ENCODE peak calls at places on chromosomes 7 and 10, in ten cellular contexts. One of them, this sample, is unnamed.

GRCh38 chr10:74585231-74586087 is 240.9 kb upstream of the KAT6B start:
- DNase-seq in HCT116: no peak
- DNase-seq in H9: no peak
- DNase-seq in mammary epithelial cell: peak; percentile 31
- DNase-seq in GM23248: peak; percentile 29
- DNase-seq in endothelial cell of umbilical vein: peak; percentile 62
- DNase-seq in HepG2: no peak
- DNase-seq in K562: no peak
- DNase-seq in IMR-90: peak; percentile 0
- DNase-seq in mesendoderm: peak; percentile 10
- DNase-seq in this sample: no peak

GRCh38 chr10:98369801-98370200 is 45.2 kb downstream of the PYROXD2 start:
- DNase-seq in HCT116: no peak
- DNase-seq in H9: no peak
- DNase-seq in mammary epithelial cell: no peak
- DNase-seq in GM23248: no peak
- DNase-seq in endothelial cell of umbilical vein: no peak
- DNase-seq in HepG2: no peak
- DNase-seq in K562: no peak
- DNase-seq in IMR-90: no peak
- DNase-seq in mesendoderm: no peak
- DNase-seq in this sample: no peak

GRCh38 chr7:17948503-17949238 is 8.4 kb upstream of the SNX13 start:
- DNase-seq in HCT116: no peak
- DNase-seq in H9: no peak
- DNase-seq in mammary epithelial cell: peak; percentile 55
- DNase-seq in GM23248: peak; percentile 37
- DNase-seq in endothelial cell of umbilical vein: no peak
- DNase-seq in HepG2: no peak
- DNase-seq in K562: no peak
- DNase-seq in IMR-90: peak; percentile 7
- DNase-seq in mesendoderm: no peak
- DNase-seq in this sample: peak; percentile 65

GRCh38 chr7:157602581-157602980 is 265.8 kb downstream of the DNAJB6 start:
- DNase-seq in HCT116: no peak
- DNase-seq in H9: no peak
- DNase-seq in mammary epithelial cell: no peak
- DNase-seq in GM23248: no peak
- DNase-seq in endothelial cell of umbilical vein: no peak
- DNase-seq in HepG2: no peak
- DNase-seq in K562: no peak
- DNase-seq in IMR-90: no peak
- DNase-seq in mesendoderm: no peak
- DNase-seq in this sample: no peak

GRCh38 chr10:59337254-59337653 is 25.1 kb downstream of the FAM13C start:
- DNase-seq in HCT116: no peak
- DNase-seq in H9: no peak
- DNase-seq in mammary epithelial cell: peak; percentile 81
- DNase-seq in GM23248: peak; percentile 63
- DNase-seq in endothelial cell of umbilical vein: peak; percentile 9
- DNase-seq in HepG2: peak; percentile 21
- DNase-seq in K562: no peak
- DNase-seq in IMR-90: peak; percentile 64
- DNase-seq in mesendoderm: no peak
- DNase-seq in this sample: no peak

GRCh38 chr7:82445226-82445625 is 1.6 kb upstream of the CACNA2D1 start:
- DNase-seq in HCT116: no peak
- DNase-seq in H9: no peak
- DNase-seq in mammary epithelial cell: no peak
- DNase-seq in GM23248: no peak
- DNase-seq in endothelial cell of umbilical vein: no peak
- DNase-seq in HepG2: no peak
- DNase-seq in K562: no peak
- DNase-seq in IMR-90: no peak
- DNase-seq in mesendoderm: peak; percentile 3
- DNase-seq in this sample: no peak

GRCh38 chr10:16854623-16855022 is 37.4 kb upstream of the RSU1 start:
- DNase-seq in HCT116: no peak
- DNase-seq in H9: no peak
- DNase-seq in mammary epithelial cell: peak; percentile 66
- DNase-seq in GM23248: peak; percentile 67
- DNase-seq in endothelial cell of umbilical vein: peak; percentile 56
- DNase-seq in HepG2: no peak
- DNase-seq in K562: no peak
- DNase-seq in IMR-90: no peak
- DNase-seq in mesendoderm: no peak
- DNase-seq in this sample: peak; percentile 55

GRCh38 chr10:6163364-6164270 is 39.1 kb upstream of the PFKFB3 start:
- DNase-seq in HCT116: peak; percentile 69
- DNase-seq in H9: peak; percentile 80
- DNase-seq in mammary epithelial cell: peak; percentile 81
- DNase-seq in GM23248: peak; percentile 97
- DNase-seq in endothelial cell of umbilical vein: peak; percentile 86
- DNase-seq in HepG2: no peak
- DNase-seq in K562: peak; percentile 93
- DNase-seq in IMR-90: peak; percentile 84
- DNase-seq in mesendoderm: peak; percentile 87
- DNase-seq in this sample: peak; percentile 75

GRCh38 chr7:8221124-8221523 is 40.8 kb downstream of the ICA1 start:
- DNase-seq in HCT116: no peak
- DNase-seq in H9: no peak
- DNase-seq in mammary epithelial cell: no peak
- DNase-seq in GM23248: no peak
- DNase-seq in endothelial cell of umbilical vein: no peak
- DNase-seq in HepG2: no peak
- DNase-seq in K562: no peak
- DNase-seq in IMR-90: no peak
- DNase-seq in mesendoderm: peak; percentile 59
- DNase-seq in this sample: no peak

GRCh38 chr10:329361-330099 is 194.3 kb downstream of the ZMYND11 start:
- DNase-seq in HCT116: peak; percentile 79
- DNase-seq in H9: no peak
- DNase-seq in mammary epithelial cell: peak; percentile 89
- DNase-seq in GM23248: peak; percentile 98
- DNase-seq in endothelial cell of umbilical vein: peak; percentile 85
- DNase-seq in HepG2: peak; percentile 80
- DNase-seq in K562: peak; percentile 58
- DNase-seq in IMR-90: peak; percentile 96
- DNase-seq in mesendoderm: peak; percentile 54
- DNase-seq in this sample: peak; percentile 85

GRCh38 chr10:112649492-112650152 is 202.6 kb downstream of the VTI1A start:
- DNase-seq in HCT116: no peak
- DNase-seq in H9: no peak
- DNase-seq in mammary epithelial cell: no peak
- DNase-seq in GM23248: peak; percentile 52
- DNase-seq in endothelial cell of umbilical vein: peak; percentile 11
- DNase-seq in HepG2: no peak
- DNase-seq in K562: no peak
- DNase-seq in IMR-90: peak; percentile 74
- DNase-seq in mesendoderm: peak; percentile 40
- DNase-seq in this sample: peak; percentile 56

GRCh38 chr7:46229409-46229808 is 308.3 kb upstream of the IGFBP3 start:
- DNase-seq in HCT116: no peak
- DNase-seq in H9: no peak
- DNase-seq in mammary epithelial cell: peak; percentile 78
- DNase-seq in GM23248: peak; percentile 94
- DNase-seq in endothelial cell of umbilical vein: no peak
- DNase-seq in HepG2: peak; percentile 10
- DNase-seq in K562: no peak
- DNase-seq in IMR-90: peak; percentile 96
- DNase-seq in mesendoderm: no peak
- DNase-seq in this sample: peak; percentile 76

GRCh38 chr7:129095258-129095657 is 40.3 kb upstream of the TNPO3 start:
- DNase-seq in HCT116: no peak
- DNase-seq in H9: no peak
- DNase-seq in mammary epithelial cell: no peak
- DNase-seq in GM23248: no peak
- DNase-seq in endothelial cell of umbilical vein: no peak
- DNase-seq in HepG2: no peak
- DNase-seq in K562: no peak
- DNase-seq in IMR-90: no peak
- DNase-seq in mesendoderm: no peak
- DNase-seq in this sample: no peak

GRCh38 chr7:1446611-1447032 is 12.6 kb downstream of the MICALL2 start:
- DNase-seq in HCT116: no peak
- DNase-seq in H9: no peak
- DNase-seq in mammary epithelial cell: no peak
- DNase-seq in GM23248: no peak
- DNase-seq in endothelial cell of umbilical vein: no peak
- DNase-seq in HepG2: no peak
- DNase-seq in K562: no peak
- DNase-seq in IMR-90: no peak
- DNase-seq in mesendoderm: no peak
- DNase-seq in this sample: no peak

DNA sequence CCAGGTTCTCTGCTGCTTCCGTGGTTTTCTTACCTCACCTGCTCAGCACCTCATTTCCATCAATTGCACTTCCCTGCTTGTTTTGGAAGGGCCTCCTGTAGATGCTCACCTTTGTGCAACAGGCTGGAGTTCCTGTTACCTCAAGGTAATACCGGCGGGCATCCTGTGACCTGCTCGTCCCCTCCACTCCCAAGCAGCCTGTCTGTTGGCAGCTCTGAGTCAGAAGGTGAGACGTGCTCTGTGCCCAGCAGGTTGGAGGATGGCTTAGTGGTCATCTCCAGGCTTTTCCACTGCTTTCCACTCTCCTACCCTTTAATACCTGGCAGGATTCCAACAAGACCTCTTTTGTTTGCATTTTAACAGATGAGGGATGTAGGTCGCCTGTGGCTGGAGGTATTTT is 86.0 kb downstream of the CAMK1D start:
- DNase-seq in HCT116: no peak
- DNase-seq in H9: no peak
- DNase-seq in mammary epithelial cell: no peak
- DNase-seq in GM23248: no peak
- DNase-seq in endothelial cell of umbilical vein: no peak
- DNase-seq in HepG2: no peak
- DNase-seq in K562: no peak
- DNase-seq in IMR-90: no peak
- DNase-seq in mesendoderm: no peak
- DNase-seq in this sample: peak; percentile 6
- H3K4me2 ChIP-seq in HCT116: no peak overlapping the region
- H3K4me2 ChIP-seq in H9: no peak overlapping the region
- H3K4me2 ChIP-seq in mammary epithelial cell: no peak overlapping the region
- H3K4me2 ChIP-seq in GM23248: no peak overlapping the region
- H3K4me2 ChIP-seq in endothelial cell of umbilical vein: no peak overlapping the region
- H3K4me2 ChIP-seq in HepG2: no peak overlapping the region
- H3K4me2 ChIP-seq in K562: no peak overlapping the region
- H3K4me2 ChIP-seq in IMR-90: no peak overlapping the region
- H3K4me2 ChIP-seq in mesendoderm: no peak overlapping the region
- H3K4me2 ChIP-seq in this sample: no peak overlapping the region

GRCh38 chr10:119671381-119671780 is 20.2 kb downstream of the BAG3 start:
- DNase-seq in HCT116: no peak
- DNase-seq in H9: no peak
- DNase-seq in mammary epithelial cell: no peak
- DNase-seq in GM23248: no peak
- DNase-seq in endothelial cell of umbilical vein: no peak
- DNase-seq in HepG2: no peak
- DNase-seq in K562: no peak
- DNase-seq in IMR-90: no peak
- DNase-seq in mesendoderm: no peak
- DNase-seq in this sample: no peak

GRCh38 chr10:119669975-119670640 is 18.9 kb downstream of the BAG3 start:
- DNase-seq in HCT116: no peak
- DNase-seq in H9: no peak
- DNase-seq in mammary epithelial cell: no peak
- DNase-seq in GM23248: no peak
- DNase-seq in endothelial cell of umbilical vein: no peak
- DNase-seq in HepG2: no peak
- DNase-seq in K562: no peak
- DNase-seq in IMR-90: no peak
- DNase-seq in mesendoderm: no peak
- DNase-seq in this sample: no peak

GRCh38 chr10:119669331-119669730 is 18.2 kb downstream of the BAG3 start:
- DNase-seq in HCT116: no peak
- DNase-seq in H9: no peak
- DNase-seq in mammary epithelial cell: no peak
- DNase-seq in GM23248: no peak
- DNase-seq in endothelial cell of umbilical vein: no peak
- DNase-seq in HepG2: no peak
- DNase-seq in K562: no peak
- DNase-seq in IMR-90: no peak
- DNase-seq in mesendoderm: no peak
- DNase-seq in this sample: peak; percentile 24

GRCh38 chr10:119672291-119672690 is 21.1 kb downstream of the BAG3 start:
- DNase-seq in HCT116: no peak
- DNase-seq in H9: no peak
- DNase-seq in mammary epithelial cell: no peak
- DNase-seq in GM23248: no peak
- DNase-seq in endothelial cell of umbilical vein: no peak
- DNase-seq in HepG2: no peak
- DNase-seq in K562: no peak
- DNase-seq in IMR-90: no peak
- DNase-seq in mesendoderm: no peak
- DNase-seq in this sample: no peak

GRCh38 chr10:119670717-119671116 is 19.5 kb downstream of the BAG3 start:
- DNase-seq in HCT116: no peak
- DNase-seq in H9: no peak
- DNase-seq in mammary epithelial cell: peak; percentile 80
- DNase-seq in GM23248: peak; percentile 81
- DNase-seq in endothelial cell of umbilical vein: no peak
- DNase-seq in HepG2: no peak
- DNase-seq in K562: no peak
- DNase-seq in IMR-90: peak; percentile 65
- DNase-seq in mesendoderm: no peak
- DNase-seq in this sample: peak; percentile 58
- H3K4me2 ChIP-seq in HCT116: no peak overlapping the region
- H3K4me2 ChIP-seq in H9: no peak overlapping the region
- H3K4me2 ChIP-seq in mammary epithelial cell: peak overlapping the region; percentile 50
- H3K4me2 ChIP-seq in GM23248: peak overlapping the region; percentile 0
- H3K4me2 ChIP-seq in endothelial cell of umbilical vein: no peak overlapping the region
- H3K4me2 ChIP-seq in HepG2: no peak overlapping the region
- H3K4me2 ChIP-seq in K562: no peak overlapping the region
- H3K4me2 ChIP-seq in IMR-90: no peak overlapping the region
- H3K4me2 ChIP-seq in mesendoderm: no peak overlapping the region
- H3K4me2 ChIP-seq in this sample: peak overlapping the region; percentile 49

GRCh38 chr10:95415631-95416031 is 124.8 kb upstream of the PDLIM1 start:
- DNase-seq in HCT116: no peak
- DNase-seq in H9: no peak
- DNase-seq in mammary epithelial cell: no peak
- DNase-seq in GM23248: peak; percentile 15
- DNase-seq in endothelial cell of umbilical vein: no peak
- DNase-seq in HepG2: no peak
- DNase-seq in K562: no peak
- DNase-seq in IMR-90: no peak
- DNase-seq in mesendoderm: no peak
- DNase-seq in this sample: no peak
- H3K4me2 ChIP-seq in HCT116: no peak overlapping the region
- H3K4me2 ChIP-seq in H9: no peak overlapping the region
- H3K4me2 ChIP-seq in mammary epithelial cell: peak overlapping the region; percentile 31
- H3K4me2 ChIP-seq in GM23248: peak overlapping the region; percentile 19
- H3K4me2 ChIP-seq in endothelial cell of umbilical vein: no peak overlapping the region
- H3K4me2 ChIP-seq in HepG2: no peak overlapping the region
- H3K4me2 ChIP-seq in K562: no peak overlapping the region
- H3K4me2 ChIP-seq in IMR-90: no peak overlapping the region
- H3K4me2 ChIP-seq in mesendoderm: no peak overlapping the region
- H3K4me2 ChIP-seq in this sample: no peak overlapping the region

GRCh38 chr7:84193787-84194186 is 802 bp downstream of the SEMA3A start:
- DNase-seq in HCT116: no peak
- DNase-seq in H9: no peak
- DNase-seq in mammary epithelial cell: no peak
- DNase-seq in GM23248: no peak
- DNase-seq in endothelial cell of umbilical vein: peak; percentile 34
- DNase-seq in HepG2: no peak
- DNase-seq in K562: no peak
- DNase-seq in IMR-90: no peak
- DNase-seq in mesendoderm: no peak
- DNase-seq in this sample: peak; percentile 28
- H3K4me2 ChIP-seq in HCT116: peak overlapping the region; percentile 82
- H3K4me2 ChIP-seq in H9: peak overlapping the region; percentile 99
- H3K4me2 ChIP-seq in mammary epithelial cell: peak overlapping the region; percentile 82
- H3K4me2 ChIP-seq in GM23248: peak overlapping the region; percentile 90
- H3K4me2 ChIP-seq in endothelial cell of umbilical vein: peak overlapping the region; percentile 99
- H3K4me2 ChIP-seq in HepG2: no peak overlapping the region
- H3K4me2 ChIP-seq in K562: no peak overlapping the region
- H3K4me2 ChIP-seq in IMR-90: peak overlapping the region; percentile 65
- H3K4me2 ChIP-seq in mesendoderm: no peak overlapping the region
- H3K4me2 ChIP-seq in this sample: peak overlapping the region; percentile 81